ENCODE peak calls at places on chromosome 1, in six cellular contexts. One of them, this sample, is unnamed.

GRCh38 chr1:53526451-53527101 is 67.4 kb downstream of the DMRTB1 start:
- DNase-seq in H1: no peak
- DNase-seq in K562: no peak
- DNase-seq in GM12878: no peak
- DNase-seq in HepG2: peak
- DNase-seq in GM12891: no peak
- DNase-seq in this sample: no peak

GRCh38 chr1:48227165-48228013 is 4.9 kb downstream of the SLC5A9 start:
- DNase-seq in GM12891: no peak
- DNase-seq in HepG2: no peak
- DNase-seq in K562: no peak
- DNase-seq in H1: no peak
- DNase-seq in GM12878: no peak
- DNase-seq in this sample: no peak

GRCh38 chr1:78500529-78500928 is 9.8 kb downstream of the PTGFR start:
- DNase-seq in K562: no peak
- DNase-seq in GM12878: no peak
- DNase-seq in H1: no peak
- DNase-seq in HepG2: no peak
- DNase-seq in GM12891: no peak
- DNase-seq in this sample: no peak

GRCh38 chr1:223645903-223646302 is 19.6 kb downstream of the CAPN8 start:
- DNase-seq in H1: no peak
- DNase-seq in K562: no peak
- DNase-seq in GM12878: no peak
- DNase-seq in GM12891: no peak
- DNase-seq in HepG2: no peak
- DNase-seq in this sample: no peak

GRCh38 chr1:93640656-93641440 is 40.8 kb downstream of the BCAR3 start:
- DNase-seq in HepG2: no peak
- DNase-seq in GM12878: no peak
- DNase-seq in K562: peak
- DNase-seq in H1: no peak
- DNase-seq in GM12891: no peak
- DNase-seq in this sample: no peak

GRCh38 chr1:225464851-225465792 is 37.3 kb upstream of the LBR start:
- DNase-seq in GM12878: no peak
- DNase-seq in K562: no peak
- DNase-seq in HepG2: no peak
- DNase-seq in H1: no peak
- DNase-seq in GM12891: no peak
- DNase-seq in this sample: no peak

GRCh38 chr1:74650561-74650960 is 23.0 kb downstream of the ERICH3 start:
- DNase-seq in GM12891: no peak
- DNase-seq in HepG2: no peak
- DNase-seq in H1: no peak
- DNase-seq in K562: no peak
- DNase-seq in GM12878: no peak
- DNase-seq in this sample: no peak

GRCh38 chr1:168974117-168974516 is 132.4 kb upstream of the ATP1B1 start:
- DNase-seq in GM12891: no peak
- DNase-seq in GM12878: no peak
- DNase-seq in H1: no peak
- DNase-seq in K562: no peak
- DNase-seq in HepG2: no peak
- DNase-seq in this sample: no peak

GRCh38 chr1:75174031-75174760 is 40.0 kb downstream of the LHX8 start:
- DNase-seq in HepG2: no peak
- DNase-seq in K562: no peak
- DNase-seq in GM12878: no peak
- DNase-seq in H1: no peak
- DNase-seq in GM12891: no peak
- DNase-seq in this sample: no peak

GRCh38 chr1:58859769-58860455 is 76.1 kb upstream of the JUN start:
- DNase-seq in H1: no peak
- DNase-seq in GM12891: no peak
- DNase-seq in K562: no peak
- DNase-seq in HepG2: no peak
- DNase-seq in GM12878: no peak
- DNase-seq in this sample: no peak

GRCh38 chr1:157993179-157994080 is at the start of gene KIRREL1:
- DNase-seq in K562: no peak
- DNase-seq in GM12878: no peak
- DNase-seq in HepG2: no peak
- DNase-seq in GM12891: no peak
- DNase-seq in H1: no peak
- DNase-seq in this sample: no peak
- TF ChIP-seq TAF1 in K562: no peak
- TF ChIP-seq TAF1 in GM12878: no peak
- TF ChIP-seq TAF1 in HepG2: no peak
- TF ChIP-seq TAF1 in GM12891: no peak
- TF ChIP-seq TAF1 in H1: peak
- TF ChIP-seq TAF1 in this sample: no peak

GRCh38 chr1:36440044-36440443 is 10.2 kb downstream of the OSCP1 start:
- DNase-seq in GM12878: no peak
- DNase-seq in H1: no peak
- DNase-seq in HepG2: no peak
- DNase-seq in K562: no peak
- DNase-seq in GM12891: no peak
- DNase-seq in this sample: no peak
- TF ChIP-seq POLR2AphosphoS5 in GM12878: no peak
- TF ChIP-seq POLR2AphosphoS5 in H1: no peak
- TF ChIP-seq POLR2AphosphoS5 in HepG2: no peak
- TF ChIP-seq POLR2AphosphoS5 in K562: no peak
- TF ChIP-seq POLR2AphosphoS5 in GM12891: no peak
- TF ChIP-seq POLR2AphosphoS5 in this sample: no peak

DNA sequence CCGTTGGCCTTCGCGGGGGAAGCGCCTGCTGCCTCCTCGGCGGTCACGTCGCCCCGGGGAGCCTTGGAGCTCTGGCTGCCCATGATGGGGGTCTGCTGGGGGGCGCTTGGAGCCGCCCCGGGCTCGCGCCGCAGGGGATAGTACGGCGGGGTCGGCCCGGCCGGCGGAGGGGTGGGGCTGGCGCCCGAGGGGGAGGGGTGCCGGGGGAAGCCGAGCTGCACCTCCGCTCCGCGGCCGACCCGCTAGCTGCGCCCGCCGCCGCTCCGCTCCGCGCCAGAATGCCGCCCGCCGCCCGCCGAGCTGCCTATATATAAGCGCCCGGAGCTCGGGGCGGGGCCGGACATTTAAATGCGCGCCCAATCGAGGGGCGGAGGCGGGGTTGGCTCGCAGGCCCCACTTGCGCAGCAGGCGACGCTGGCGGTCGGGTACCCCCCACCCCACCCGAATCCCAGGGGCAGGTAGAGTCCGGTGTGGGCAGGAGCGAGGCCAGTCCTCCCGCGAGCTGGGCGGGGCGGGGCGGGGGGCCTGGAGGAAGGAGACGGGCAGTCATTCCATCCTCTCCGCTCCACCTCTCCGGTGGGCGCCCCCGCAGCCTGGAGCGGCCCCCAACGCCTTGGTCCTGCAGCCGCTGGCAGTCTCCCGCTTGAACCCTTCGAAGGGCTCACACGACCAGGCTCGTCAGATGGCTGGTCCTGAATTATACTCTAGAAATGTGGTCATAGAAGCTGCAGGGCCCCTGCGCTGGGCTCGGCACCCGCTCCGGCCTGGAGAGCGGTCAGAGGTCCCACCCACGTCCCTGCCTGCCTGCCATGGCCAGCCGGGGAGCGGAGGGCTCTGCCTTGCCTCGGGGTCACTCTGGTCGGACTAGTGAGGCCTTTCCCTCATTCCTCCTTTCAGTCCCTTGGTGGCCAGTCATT is at the start of gene MARCKSL1:
- DNase-seq in GM12891: peak
- DNase-seq in GM12878: no peak
- DNase-seq in K562: peak
- DNase-seq in HepG2: peak
- DNase-seq in H1: peak
- DNase-seq in this sample: peak
- TF ChIP-seq POLR2A in GM12891: peak
- TF ChIP-seq POLR2A in GM12878: peak
- TF ChIP-seq POLR2A in K562: peak
- TF ChIP-seq POLR2A in HepG2: peak
- TF ChIP-seq POLR2A in H1: peak
- TF ChIP-seq POLR2A in this sample: peak

GRCh38 chr1:6162773-6163172 is 17.3 kb downstream of the CHD5 start:
- DNase-seq in GM12891: no peak
- DNase-seq in HepG2: no peak
- DNase-seq in GM12878: no peak
- DNase-seq in K562: no peak
- DNase-seq in H1: no peak
- DNase-seq in this sample: no peak
- TF ChIP-seq TAF1 in GM12891: no peak
- TF ChIP-seq TAF1 in HepG2: no peak
- TF ChIP-seq TAF1 in GM12878: no peak
- TF ChIP-seq TAF1 in K562: no peak
- TF ChIP-seq TAF1 in H1: no peak
- TF ChIP-seq TAF1 in this sample: no peak

GRCh38 chr1:175503538-175503937 is 239.9 kb downstream of the TNR start:
- DNase-seq in GM12878: no peak
- DNase-seq in GM12891: no peak
- DNase-seq in K562: no peak
- DNase-seq in H1: no peak
- DNase-seq in HepG2: no peak
- DNase-seq in this sample: no peak

GRCh38 chr1:175498002-175498401 is 245.4 kb downstream of the TNR start:
- DNase-seq in H1: no peak
- DNase-seq in GM12891: no peak
- DNase-seq in K562: no peak
- DNase-seq in HepG2: no peak
- DNase-seq in GM12878: no peak
- DNase-seq in this sample: no peak

GRCh38 chr1:175497501-175497900 is 245.9 kb downstream of the TNR start:
- DNase-seq in HepG2: no peak
- DNase-seq in GM12878: no peak
- DNase-seq in H1: no peak
- DNase-seq in GM12891: no peak
- DNase-seq in K562: no peak
- DNase-seq in this sample: no peak

GRCh38 chr1:175494950-175495349 is 248.4 kb downstream of the TNR start:
- DNase-seq in K562: no peak
- DNase-seq in HepG2: no peak
- DNase-seq in GM12878: no peak
- DNase-seq in H1: no peak
- DNase-seq in GM12891: no peak
- DNase-seq in this sample: no peak

GRCh38 chr1:175499595-175500367 is 243.6 kb downstream of the TNR start:
- DNase-seq in GM12891: no peak
- DNase-seq in H1: no peak
- DNase-seq in K562: no peak
- DNase-seq in HepG2: no peak
- DNase-seq in GM12878: no peak
- DNase-seq in this sample: no peak
- TF ChIP-seq POLR2AphosphoS5 in GM12891: no peak
- TF ChIP-seq POLR2AphosphoS5 in H1: no peak
- TF ChIP-seq POLR2AphosphoS5 in K562: no peak
- TF ChIP-seq POLR2AphosphoS5 in HepG2: no peak
- TF ChIP-seq POLR2AphosphoS5 in GM12878: no peak
- TF ChIP-seq POLR2AphosphoS5 in this sample: no peak

GRCh38 chr1:172906778-172907592 is 143.8 kb downstream of the TNFSF18 start:
- DNase-seq in H1: no peak
- DNase-seq in HepG2: no peak
- DNase-seq in GM12891: no peak
- DNase-seq in K562: peak
- DNase-seq in GM12878: no peak
- DNase-seq in this sample: no peak
- TF ChIP-seq POLR2A in H1: no peak
- TF ChIP-seq POLR2A in HepG2: no peak
- TF ChIP-seq POLR2A in GM12891: no peak
- TF ChIP-seq POLR2A in K562: no peak
- TF ChIP-seq POLR2A in GM12878: no peak
- TF ChIP-seq POLR2A in this sample: no peak

DNA sequence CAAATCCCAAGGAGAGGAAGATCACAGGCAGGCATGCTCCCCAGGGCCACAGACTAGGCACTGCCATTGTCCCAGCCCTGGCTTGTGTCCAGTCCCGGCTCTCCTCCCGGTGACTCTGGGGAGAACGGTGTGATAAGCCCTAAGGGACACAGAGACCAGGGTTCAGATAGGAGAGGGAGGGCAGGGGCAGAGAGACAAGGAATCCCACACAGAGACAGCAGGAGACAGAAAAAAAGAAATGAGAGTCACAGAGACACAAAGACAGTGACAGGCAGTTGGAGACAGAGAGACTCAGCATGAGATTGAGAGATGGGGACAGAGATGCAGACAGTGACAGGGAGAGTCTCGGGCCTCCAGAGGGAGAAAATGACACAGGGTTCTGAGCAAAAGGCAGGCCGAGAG is 361 bp downstream of the INSRR start:
- DNase-seq in K562: peak
- DNase-seq in H1: no peak
- DNase-seq in GM12878: no peak
- DNase-seq in GM12891: no peak
- DNase-seq in HepG2: no peak
- DNase-seq in this sample: no peak
- TF ChIP-seq TAF1 in K562: no peak
- TF ChIP-seq TAF1 in H1: no peak
- TF ChIP-seq TAF1 in GM12878: no peak
- TF ChIP-seq TAF1 in GM12891: no peak
- TF ChIP-seq TAF1 in HepG2: no peak
- TF ChIP-seq TAF1 in this sample: no peak

DNA sequence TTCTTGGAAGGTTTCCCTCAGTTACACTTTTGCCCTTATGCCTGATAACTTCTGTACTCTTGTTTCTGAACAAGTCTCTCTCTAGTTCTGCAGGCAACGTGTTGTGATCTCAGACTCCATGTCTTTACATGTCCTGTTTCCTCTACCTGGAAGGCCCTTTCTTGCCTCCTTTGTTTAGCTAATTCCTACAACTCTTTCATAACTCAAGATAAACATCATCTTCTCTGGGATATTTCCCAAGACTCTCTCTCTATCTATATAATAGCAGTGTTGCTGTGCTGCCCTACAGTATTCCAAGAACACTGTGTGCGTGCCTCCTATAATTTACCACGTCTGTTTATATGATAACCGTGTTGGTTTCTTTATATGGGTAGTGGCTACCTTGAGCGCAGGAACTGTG is 47.8 kb downstream of the CHRM3 start:
- DNase-seq in K562: no peak
- DNase-seq in H1: no peak
- DNase-seq in GM12878: no peak
- DNase-seq in GM12891: no peak
- DNase-seq in HepG2: no peak
- DNase-seq in this sample: no peak
- TF ChIP-seq POLR2AphosphoS5 in K562: no peak
- TF ChIP-seq POLR2AphosphoS5 in H1: no peak
- TF ChIP-seq POLR2AphosphoS5 in GM12878: no peak
- TF ChIP-seq POLR2AphosphoS5 in GM12891: no peak
- TF ChIP-seq POLR2AphosphoS5 in HepG2: no peak
- TF ChIP-seq POLR2AphosphoS5 in this sample: no peak